ENCODE peak calls at places on chromosomes 16 and 17, in ten cellular contexts. X is upper lobe of right lung; O is OCI-LY7; V is A673; B is lung; A is PC-3; G is ascending aorta; N is CD8-positive, alpha-beta T cell; S is psoas muscle; I is stomach. D is an unnamed sample.

GRCh38 chr17:65131946-65132345 is 5.2 kb upstream of the RGS9 start:
- DNase-seq in X (no peak), O (no peak), V (no peak), B (no peak), A (peak; percentile 97), G (no peak), N (no peak), S (no peak), I (no peak), D (no peak)

GRCh38 chr16:89883346-89884040 is 10.1 kb downstream of the TCF25 start:
- DNase-seq in X (no peak), O (no peak), V (no peak), B (no peak), A (no peak), G (no peak), N (no peak), S (no peak), I (no peak), D (no peak)

GRCh38 chr16:51243836-51244483 is 92.9 kb upstream of the SALL1 start:
- DNase-seq in X (no peak), O (no peak), V (no peak), B (no peak), A (no peak), G (no peak), N (no peak), S (no peak), I (peak; percentile 64), D (no peak)

GRCh38 chr17:43787728-43788127 is 7.5 kb downstream of the CFAP97D1 start:
- DNase-seq in X (no peak), O (no peak), V (peak; percentile 39), B (no peak), A (no peak), G (no peak), N (no peak), S (no peak), I (no peak), D (no peak)

GRCh38 chr16:8946544-8946943 is 17.2 kb downstream of the USP7 start:
- DNase-seq in X (no peak), O (peak; percentile 44), V (no peak), B (no peak), A (no peak), G (no peak), N (no peak), S (no peak), I (no peak), D (no peak)

GRCh38 chr17:38455288-38455915 is 27.1 kb downstream of the ARHGAP23 start:
- DNase-seq in X (no peak), O (no peak), V (no peak), B (no peak), A (no peak), G (no peak), N (no peak), S (no peak), I (no peak), D (no peak)

GRCh38 chr17:72359274-72359673 is 238.5 kb downstream of the SOX9 start:
- DNase-seq in X (no peak), O (no peak), V (no peak), B (no peak), A (peak; percentile 47), G (no peak), N (no peak), S (no peak), I (no peak), D (no peak)

GRCh38 chr17:62781826-62782225 is 26.3 kb downstream of the MARCHF10 start:
- DNase-seq in X (no peak), O (no peak), V (no peak), B (no peak), A (peak; percentile 59), G (no peak), N (no peak), S (no peak), I (no peak), D (no peak)

GRCh38 chr16:69444873-69445517 is 20.6 kb downstream of the CYB5B start:
- DNase-seq in X (no peak), O (no peak), V (no peak), B (no peak), A (no peak), G (no peak), N (no peak), S (no peak), I (no peak), D (no peak)

GRCh38 chr16:11967195-11967911 is 2.3 kb downstream of the TNFRSF17 start:
- DNase-seq in X (no peak), O (peak; percentile 30), V (no peak), B (no peak), A (no peak), G (no peak), N (no peak), S (no peak), I (no peak), D (no peak)

GRCh38 chr17:65556910-65557348 is 4.5 kb downstream of the AXIN2 start:
- DNase-seq in X (no peak), O (no peak), V (no peak), B (no peak), A (no peak), G (no peak), N (no peak), S (no peak), I (no peak), D (no peak)

GRCh38 chr16:63856537-63856936 is 1265.3 kb downstream of the CDH11 start:
- DNase-seq in X (peak; percentile 71), O (no peak), V (no peak), B (peak; percentile 32), A (no peak), G (no peak), N (no peak), S (no peak), I (no peak), D (no peak)

GRCh38 chr17:74466111-74466784 is at the start of gene CD300A:
- DNase-seq in X (peak; percentile 76), O (peak; percentile 74), V (no peak), B (peak; percentile 63), A (no peak), G (no peak), N (no peak), S (peak; percentile 44), I (peak; percentile 54), D (no peak)

GRCh38 chr16:86073103-86073625 is 174.2 kb downstream of the IRF8 start:
- DNase-seq in X (peak; percentile 55), O (no peak), V (no peak), B (no peak), A (no peak), G (no peak), N (no peak), S (no peak), I (no peak), D (no peak)

GRCh38 chr17:80106751-80107150 is 5.4 kb downstream of the GAA start:
- DNase-seq in X (no peak), O (no peak), V (no peak), B (no peak), A (no peak), G (no peak), N (no peak), S (no peak), I (no peak), D (no peak)

DNA sequence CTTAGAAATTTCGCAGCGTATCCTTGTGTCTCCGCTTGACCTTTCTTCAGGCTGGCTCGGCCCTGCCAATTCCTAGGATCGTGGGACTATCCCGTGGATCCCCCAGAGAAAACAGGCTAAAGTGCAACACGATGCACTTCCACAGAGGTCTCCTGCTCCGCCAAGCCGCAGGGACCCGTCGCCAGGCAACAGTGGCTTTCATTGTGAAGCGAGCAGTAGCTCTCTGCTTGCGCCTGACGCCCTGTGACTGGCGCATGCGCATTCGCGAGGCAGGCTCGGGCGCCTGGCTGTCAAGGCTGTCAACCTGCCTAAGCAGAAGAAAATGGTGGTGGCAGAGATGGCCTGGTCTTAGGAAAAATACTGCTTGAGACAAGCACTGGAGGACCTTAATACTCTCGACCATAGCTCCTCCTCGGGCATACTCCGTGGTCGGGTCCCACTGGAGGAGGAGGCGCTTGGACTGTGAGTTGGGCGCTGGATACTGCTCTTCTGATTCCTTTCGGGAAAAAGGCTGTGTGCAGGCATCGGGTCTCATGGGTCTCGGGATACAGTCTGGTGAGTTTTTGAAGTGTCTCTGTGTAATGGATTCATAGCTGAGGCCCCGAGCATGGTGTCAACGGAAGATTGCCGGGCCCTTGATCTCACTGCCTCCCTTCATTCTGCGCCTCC is 2336.1 kb downstream of the TP53TG3F start:
- DNase-seq in X (peak; percentile 54), O (no peak), V (no peak), B (no peak), A (no peak), G (no peak), N (no peak), S (no peak), I (no peak), D (no peak)
- H3K9me3 ChIP-seq in X (peaks cover 7% of the 10 kb centered on the region), O (no peaks in the 10 kb centered on the region), V (peaks cover 25% of the 10 kb centered on the region), B (peaks cover 31% of the 10 kb centered on the region), A (no peaks in the 10 kb centered on the region), G (no peaks in the 10 kb centered on the region), N (peaks cover 4% of the 10 kb centered on the region), S (no peaks in the 10 kb centered on the region), I (no peaks in the 10 kb centered on the region), D (peaks cover 2% of the 10 kb centered on the region)

GRCh38 chr17:16552637-16553045 is 16.4 kb downstream of the ZNF287 start:
- DNase-seq in X (no peak), O (no peak), V (no peak), B (no peak), A (no peak), G (no peak), N (no peak), S (no peak), I (no peak), D (no peak)
- H3K9me3 ChIP-seq in X (peaks cover 88% of the 10 kb centered on the region), O (peaks cover 55% of the 10 kb centered on the region), V (peaks cover 84% of the 10 kb centered on the region), B (peaks cover 17% of the 10 kb centered on the region), A (peaks cover 82% of the 10 kb centered on the region), G (peaks cover 98% of the 10 kb centered on the region), N (peaks cover 50% of the 10 kb centered on the region), S (peaks cover 89% of the 10 kb centered on the region), I (peaks cover 36% of the 10 kb centered on the region), D (peaks cover 46% of the 10 kb centered on the region)

DNA sequence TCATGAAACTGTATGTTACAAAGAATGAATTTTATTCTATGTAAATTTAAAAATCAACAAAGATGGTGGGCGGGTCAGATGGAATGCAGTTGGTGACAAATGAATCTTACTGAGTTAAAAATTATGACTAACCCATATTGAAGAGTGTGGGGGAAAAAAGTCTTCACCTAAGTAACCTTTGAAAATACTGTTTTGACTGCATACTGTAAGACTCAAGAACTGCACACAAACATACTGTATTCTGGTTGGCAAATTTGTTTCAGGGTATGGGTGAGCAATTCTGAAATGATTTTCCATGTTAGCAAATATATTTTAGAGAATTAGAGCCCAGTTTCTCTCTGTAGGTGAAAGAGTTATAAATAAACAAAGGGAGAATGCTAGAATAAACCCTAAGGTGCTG is 153.7 kb upstream of the KCNJ18 start:
- DNase-seq in X (no peak), O (no peak), V (no peak), B (no peak), A (no peak), G (no peak), N (no peak), S (no peak), I (no peak), D (no peak)
- H3K9me3 ChIP-seq in X (no peaks in the 10 kb centered on the region), O (peaks cover 24% of the 10 kb centered on the region), V (peaks cover 8% of the 10 kb centered on the region), B (peaks cover 3% of the 10 kb centered on the region), A (peaks cover 22% of the 10 kb centered on the region), G (peaks cover 30% of the 10 kb centered on the region), N (no peaks in the 10 kb centered on the region), S (peaks cover 20% of the 10 kb centered on the region), I (no peaks in the 10 kb centered on the region), D (no peaks in the 10 kb centered on the region)

DNA sequence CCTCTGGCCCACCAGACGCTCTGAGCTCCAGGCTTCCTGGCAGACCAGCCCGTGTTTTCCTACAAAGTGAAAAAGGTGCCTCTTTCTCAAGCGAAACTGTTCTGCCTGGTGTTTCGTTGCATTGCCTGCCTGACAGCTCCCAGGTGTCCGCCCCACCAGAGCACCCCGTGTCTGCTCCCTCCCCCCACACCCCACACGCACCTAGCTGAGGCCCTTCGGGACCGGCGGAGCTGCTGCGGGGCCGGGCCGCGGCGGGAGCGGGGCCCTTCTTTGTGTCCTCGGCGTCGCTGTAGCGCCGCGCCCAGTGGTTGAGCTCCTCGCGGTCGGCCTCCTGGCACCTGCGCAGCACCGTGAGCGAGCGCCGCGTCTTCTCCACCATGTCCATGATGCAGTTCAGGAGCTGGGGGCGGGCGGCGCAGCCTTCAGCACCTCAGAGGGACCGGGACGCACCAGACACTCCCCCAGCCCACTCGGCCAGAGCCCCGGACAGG is 14.7 kb upstream of the PABPN1L start:
- DNase-seq in X (no peak), O (no peak), V (no peak), B (no peak), A (no peak), G (no peak), N (no peak), S (no peak), I (peak; percentile 37), D (no peak)
- H3K9me3 ChIP-seq in X (no peaks in the 10 kb centered on the region), O (no peaks in the 10 kb centered on the region), V (no peaks in the 10 kb centered on the region), B (peaks cover 5% of the 10 kb centered on the region), A (no peaks in the 10 kb centered on the region), G (no peaks in the 10 kb centered on the region), N (no peaks in the 10 kb centered on the region), S (no peaks in the 10 kb centered on the region), I (no peaks in the 10 kb centered on the region), D (no peaks in the 10 kb centered on the region)